ENCODE peak calls at places on chromosome 10, in four cellular contexts. One of them, this sample, is unnamed.

GRCh38 chr10:17617031-17617911 is at the start of gene HACD1:
- DNase-seq in activated CD8-positive, alpha-beta memory T cell treated with anti-CD3 and anti-CD28 coated beads, Interleukin-2, amount 50 U/mL, for 4 hours: peak
- DNase-seq in ELF-1: peak
- DNase-seq in A172: peak
- DNase-seq in this sample: no peak

GRCh38 chr10:30233186-30233958 is 115.7 kb downstream of the MTPAP start:
- DNase-seq in activated CD8-positive, alpha-beta memory T cell treated with anti-CD3 and anti-CD28 coated beads, Interleukin-2, amount 50 U/mL, for 4 hours: no peak
- DNase-seq in ELF-1: no peak
- DNase-seq in A172: no peak
- DNase-seq in this sample: no peak

GRCh38 chr10:12916587-12916986 is 84.9 kb downstream of the CCDC3 start:
- DNase-seq in activated CD8-positive, alpha-beta memory T cell treated with anti-CD3 and anti-CD28 coated beads, Interleukin-2, amount 50 U/mL, for 4 hours: no peak
- DNase-seq in ELF-1: no peak
- DNase-seq in A172: no peak
- DNase-seq in this sample: no peak

GRCh38 chr10:28788252-28788651 is 110.9 kb downstream of the BAMBI start:
- DNase-seq in activated CD8-positive, alpha-beta memory T cell treated with anti-CD3 and anti-CD28 coated beads, Interleukin-2, amount 50 U/mL, for 4 hours: no peak
- DNase-seq in ELF-1: no peak
- DNase-seq in A172: no peak
- DNase-seq in this sample: no peak

GRCh38 chr10:104328916-104329710 is 9.2 kb downstream of the ITPRIP start:
- DNase-seq in activated CD8-positive, alpha-beta memory T cell treated with anti-CD3 and anti-CD28 coated beads, Interleukin-2, amount 50 U/mL, for 4 hours: peak
- DNase-seq in ELF-1: peak
- DNase-seq in A172: peak
- DNase-seq in this sample: peak

GRCh38 chr10:113099431-113100298 is 149.6 kb downstream of the TCF7L2 start:
- DNase-seq in activated CD8-positive, alpha-beta memory T cell treated with anti-CD3 and anti-CD28 coated beads, Interleukin-2, amount 50 U/mL, for 4 hours: no peak
- DNase-seq in ELF-1: no peak
- DNase-seq in A172: no peak
- DNase-seq in this sample: no peak

GRCh38 chr10:97718659-97719142 is 5.2 kb downstream of the MARVELD1 start:
- DNase-seq in activated CD8-positive, alpha-beta memory T cell treated with anti-CD3 and anti-CD28 coated beads, Interleukin-2, amount 50 U/mL, for 4 hours: no peak
- DNase-seq in ELF-1: no peak
- DNase-seq in A172: peak
- DNase-seq in this sample: no peak

GRCh38 chr10:31866118-31866670 is 62.4 kb downstream of the ARHGAP12 start:
- DNase-seq in activated CD8-positive, alpha-beta memory T cell treated with anti-CD3 and anti-CD28 coated beads, Interleukin-2, amount 50 U/mL, for 4 hours: no peak
- DNase-seq in ELF-1: no peak
- DNase-seq in A172: peak
- DNase-seq in this sample: no peak

GRCh38 chr10:1516492-1517224 is 220.7 kb downstream of the ADARB2 start:
- DNase-seq in activated CD8-positive, alpha-beta memory T cell treated with anti-CD3 and anti-CD28 coated beads, Interleukin-2, amount 50 U/mL, for 4 hours: no peak
- DNase-seq in ELF-1: no peak
- DNase-seq in A172: peak
- DNase-seq in this sample: no peak

GRCh38 chr10:112832361-112832878 is 117.6 kb upstream of the TCF7L2 start:
- DNase-seq in activated CD8-positive, alpha-beta memory T cell treated with anti-CD3 and anti-CD28 coated beads, Interleukin-2, amount 50 U/mL, for 4 hours: no peak
- DNase-seq in ELF-1: peak
- DNase-seq in A172: peak
- DNase-seq in this sample: no peak

GRCh38 chr10:44511601-44512000 is 126.7 kb upstream of the CXCL12 start:
- DNase-seq in activated CD8-positive, alpha-beta memory T cell treated with anti-CD3 and anti-CD28 coated beads, Interleukin-2, amount 50 U/mL, for 4 hours: no peak
- DNase-seq in ELF-1: no peak
- DNase-seq in A172: no peak
- DNase-seq in this sample: no peak

GRCh38 chr10:132646443-132647097 is 109.0 kb downstream of the INPP5A start:
- DNase-seq in activated CD8-positive, alpha-beta memory T cell treated with anti-CD3 and anti-CD28 coated beads, Interleukin-2, amount 50 U/mL, for 4 hours: no peak
- DNase-seq in ELF-1: no peak
- DNase-seq in A172: no peak
- DNase-seq in this sample: no peak

GRCh38 chr10:44056947-44057811 is 327.7 kb downstream of the CXCL12 start:
- DNase-seq in activated CD8-positive, alpha-beta memory T cell treated with anti-CD3 and anti-CD28 coated beads, Interleukin-2, amount 50 U/mL, for 4 hours: no peak
- DNase-seq in ELF-1: peak
- DNase-seq in A172: no peak
- DNase-seq in this sample: no peak

GRCh38 chr10:103504181-103504783 is 10.8 kb downstream of the NEURL1 start:
- DNase-seq in activated CD8-positive, alpha-beta memory T cell treated with anti-CD3 and anti-CD28 coated beads, Interleukin-2, amount 50 U/mL, for 4 hours: peak
- DNase-seq in ELF-1: peak
- DNase-seq in A172: peak
- DNase-seq in this sample: peak

GRCh38 chr10:70509376-70509775 is 30.8 kb downstream of the PALD1 start:
- DNase-seq in activated CD8-positive, alpha-beta memory T cell treated with anti-CD3 and anti-CD28 coated beads, Interleukin-2, amount 50 U/mL, for 4 hours: no peak
- DNase-seq in ELF-1: no peak
- DNase-seq in A172: no peak
- DNase-seq in this sample: no peak

GRCh38 chr10:120996456-120997053 is 145.4 kb downstream of the WDR11 start:
- DNase-seq in activated CD8-positive, alpha-beta memory T cell treated with anti-CD3 and anti-CD28 coated beads, Interleukin-2, amount 50 U/mL, for 4 hours: no peak
- DNase-seq in ELF-1: no peak
- DNase-seq in A172: no peak
- DNase-seq in this sample: no peak

GRCh38 chr10:68135922-68136718 is 26.8 kb downstream of the MYPN start:
- DNase-seq in activated CD8-positive, alpha-beta memory T cell treated with anti-CD3 and anti-CD28 coated beads, Interleukin-2, amount 50 U/mL, for 4 hours: no peak
- DNase-seq in ELF-1: no peak
- DNase-seq in A172: peak
- DNase-seq in this sample: no peak

GRCh38 chr10:23694446-23694920 is 255.6 kb downstream of the OTUD1 start:
- DNase-seq in activated CD8-positive, alpha-beta memory T cell treated with anti-CD3 and anti-CD28 coated beads, Interleukin-2, amount 50 U/mL, for 4 hours: no peak
- DNase-seq in ELF-1: peak
- DNase-seq in A172: no peak
- DNase-seq in this sample: no peak

GRCh38 chr10:70685461-70685911 is 13.2 kb downstream of the ADAMTS14 start:
- DNase-seq in activated CD8-positive, alpha-beta memory T cell treated with anti-CD3 and anti-CD28 coated beads, Interleukin-2, amount 50 U/mL, for 4 hours: no peak
- DNase-seq in ELF-1: peak
- DNase-seq in A172: no peak
- DNase-seq in this sample: no peak

GRCh38 chr10:131269776-131270460 is 41.6 kb downstream of the TCERG1L start:
- DNase-seq in activated CD8-positive, alpha-beta memory T cell treated with anti-CD3 and anti-CD28 coated beads, Interleukin-2, amount 50 U/mL, for 4 hours: no peak
- DNase-seq in ELF-1: no peak
- DNase-seq in A172: no peak
- DNase-seq in this sample: no peak

GRCh38 chr10:33073641-33074410 is 115.8 kb upstream of the ITGB1 start:
- DNase-seq in activated CD8-positive, alpha-beta memory T cell treated with anti-CD3 and anti-CD28 coated beads, Interleukin-2, amount 50 U/mL, for 4 hours: no peak
- DNase-seq in ELF-1: no peak
- DNase-seq in A172: no peak
- DNase-seq in this sample: no peak

GRCh38 chr10:9863559-9864121 is 1154.0 kb upstream of the CELF2 start:
- DNase-seq in activated CD8-positive, alpha-beta memory T cell treated with anti-CD3 and anti-CD28 coated beads, Interleukin-2, amount 50 U/mL, for 4 hours: no peak
- DNase-seq in ELF-1: no peak
- DNase-seq in A172: no peak
- DNase-seq in this sample: no peak

GRCh38 chr10:77901743-77902142 is 24.8 kb downstream of the DLG5 start:
- DNase-seq in activated CD8-positive, alpha-beta memory T cell treated with anti-CD3 and anti-CD28 coated beads, Interleukin-2, amount 50 U/mL, for 4 hours: no peak
- DNase-seq in ELF-1: no peak
- DNase-seq in A172: no peak
- DNase-seq in this sample: no peak

GRCh38 chr10:44980309-44981171 is 1.9 kb upstream of the DEPP1 start:
- DNase-seq in activated CD8-positive, alpha-beta memory T cell treated with anti-CD3 and anti-CD28 coated beads, Interleukin-2, amount 50 U/mL, for 4 hours: no peak
- DNase-seq in ELF-1: no peak
- DNase-seq in A172: no peak
- DNase-seq in this sample: peak

GRCh38 chr10:412109-412508 is 276.9 kb downstream of the ZMYND11 start:
- DNase-seq in activated CD8-positive, alpha-beta memory T cell treated with anti-CD3 and anti-CD28 coated beads, Interleukin-2, amount 50 U/mL, for 4 hours: no peak
- DNase-seq in ELF-1: no peak
- DNase-seq in A172: no peak
- DNase-seq in this sample: no peak

GRCh38 chr10:3469639-3470020 is 297.0 kb upstream of the PITRM1 start:
- DNase-seq in activated CD8-positive, alpha-beta memory T cell treated with anti-CD3 and anti-CD28 coated beads, Interleukin-2, amount 50 U/mL, for 4 hours: no peak
- DNase-seq in ELF-1: no peak
- DNase-seq in A172: peak
- DNase-seq in this sample: no peak

This sample was measured in mesenteric fat pad.